ENCODE peak calls at places on chromosomes 4 and X, in four cellular contexts. L is NCI-H460; Z is stimulated activated CD4-positive, alpha-beta T cell treated with anti-CD3 and anti-CD28 coated beads, TNF-alpha, amount 100 ng/mL, for 24 hours; F is activated B cell treated with CpG ODN at 0.5 μM for 24 hours. P is an unnamed sample.

GRCh38 chrX:130772313-130773140 is 130.5 kb downstream of the ENOX2 start:
- DNase-seq in L (no peak), Z (no peak), F (no peak), P (no peak)

GRCh38 chr4:138398297-138398696 is 156.1 kb upstream of the SLC7A11 start:
- DNase-seq in L (no peak), Z (no peak), F (no peak), P (no peak)

GRCh38 chrX:106874075-106874474 is 29.1 kb downstream of the RIPPLY1 start:
- DNase-seq in L (peak), Z (no peak), F (no peak), P (no peak)

GRCh38 chr4:48141048-48141447 is 7.0 kb upstream of the TXK start:
- DNase-seq in L (peak), Z (no peak), F (no peak), P (no peak)

GRCh38 chr4:52983563-52984303 is 121.6 kb downstream of the RASL11B start:
- DNase-seq in L (peak), Z (no peak), F (no peak), P (no peak)

GRCh38 chrX:63430026-63430425 is 78.9 kb upstream of the SPIN4 start:
- DNase-seq in L (no peak), Z (no peak), F (no peak), P (no peak)

GRCh38 chrX:56969559-56969958 is 25.8 kb downstream of the SPIN3 start:
- DNase-seq in L (no peak), Z (no peak), F (no peak), P (no peak)

GRCh38 chr4:107718351-107718965 is 1.6 kb downstream of the PAPSS1 start:
- DNase-seq in L (no peak), Z (no peak), F (no peak), P (no peak)

GRCh38 chr4:176833416-176833815 is 40.7 kb upstream of the VEGFC start:
- DNase-seq in L (no peak), Z (no peak), F (no peak), P (no peak)

P was measured in left lung.